ENCODE peak calls at places on chromosomes 12 and 14, in seven cellular contexts. I is Calu3; L is activated CD4-positive, alpha-beta T cell treated with anti-CD3 and anti-CD28 coated beads, Interleukin-2, amount 50 U/mL, for 48 hours; B is D341Med; V is astrocyte of the cerebellum; W is neuronal stem cell; H is NCI-H146. P is an unnamed sample.
A peak's percentile ranks its signal among the peaks of the same experiment; 100 is the strongest.

GRCh38 chr12:120783197-120783596 is 57.6 kb downstream of the ACADS start:
- DNase-seq in B (no peak), H (no peak), L (no peak), I (no peak), W (no peak), V (no peak), P (no peak)

GRCh38 chr12:21223930-21224329 is 92.9 kb downstream of the SLCO1B1 start:
- DNase-seq in B (no peak), L (no peak), W (peak; percentile 12), V (no peak), H (no peak), I (no peak), P (no peak)

GRCh38 chr12:51531284-51531981 is 59.6 kb upstream of the SCN8A start:
- DNase-seq in B (no peak), L (no peak), H (peak; percentile 40), W (no peak), V (no peak), I (no peak), P (no peak)

GRCh38 chr12:48783432-48783831 is 5.5 kb downstream of the ADCY6 start:
- DNase-seq in W (no peak), V (no peak), B (no peak), I (no peak), H (no peak), L (no peak), P (no peak)

GRCh38 chr14:23153891-23154796 is 29.3 kb downstream of the SLC7A8 start:
- DNase-seq in L (peak; percentile 19), V (no peak), I (peak; percentile 47), B (no peak), W (no peak), H (no peak), P (peak; percentile 57)

GRCh38 chr12:61011767-61012423 is 1248.3 kb upstream of the USP15 start:
- DNase-seq in H (no peak), L (no peak), W (no peak), V (no peak), I (no peak), B (no peak), P (no peak)

GRCh38 chr12:58907326-58907855 is 12.9 kb downstream of the LRIG3 start:
- DNase-seq in W (no peak), B (no peak), I (no peak), L (no peak), V (peak; percentile 92), H (no peak), P (no peak)

GRCh38 chr12:32761716-32762115 is 6.0 kb upstream of the YARS2 start:
- DNase-seq in B (no peak), V (no peak), H (no peak), W (no peak), I (no peak), L (no peak), P (no peak)

GRCh38 chr14:75562048-75562447 is 16.4 kb upstream of the FLVCR2 start:
- DNase-seq in H (no peak), V (no peak), L (peak; percentile 74), B (no peak), I (no peak), W (no peak), P (no peak)

GRCh38 chr14:21098892-21099595 is 589 bp upstream of the ZNF219 start:
- DNase-seq in I (no peak), V (no peak), H (no peak), B (no peak), L (no peak), W (no peak), P (no peak)

GRCh38 chr14:101471723-101472517 is 89.4 kb upstream of the DIO3 start:
- DNase-seq in V (no peak), H (no peak), W (no peak), I (no peak), B (no peak), L (no peak), P (peak; percentile 37)

GRCh38 chr14:72970824-72971434 is 44.7 kb downstream of the DCAF4 start:
- DNase-seq in H (no peak), V (no peak), L (no peak), I (no peak), B (no peak), W (no peak), P (no peak)